ENCODE peak calls at places on chromosomes 6 and 20, in six cellular contexts. Z is cardiac fibroblast; E is activated gamma-delta T cell; P is amygdala; D is aorta; C is activated CD4-positive, alpha-beta T cell treated with anti-CD3 and anti-CD28 coated beads, Interleukin-2, amount 50 U/mL, for 1 hour. K is an unnamed sample.

GRCh38 chr20:51534764-51535386 is 7.6 kb downstream of the NFATC2 start:
- DNase-seq in Z (no peak), E (no peak), P (no peak), D (no peak), C (no peak), K (no peak)

GRCh38 chr6:137799950-137800568 is 67.0 kb upstream of the TNFAIP3 start:
- DNase-seq in Z (peak), E (no peak), P (no peak), D (no peak), C (peak), K (no peak)

GRCh38 chr6:45439459-45439858 is 61.7 kb upstream of the SUPT3H start:
- DNase-seq in Z (no peak), E (no peak), P (no peak), D (no peak), C (no peak), K (no peak)

GRCh38 chr20:22282696-22283095 is 301.7 kb downstream of the FOXA2 start:
- DNase-seq in Z (no peak), E (no peak), P (no peak), D (no peak), C (no peak), K (no peak)

GRCh38 chr6:11427827-11428245 is 109.7 kb upstream of the TMEM170B start:
- DNase-seq in Z (no peak), E (no peak), P (no peak), D (no peak), C (no peak), K (no peak)

GRCh38 chr20:10219452-10219791 is 792 bp downstream of the SNAP25 start:
- DNase-seq in Z (peak), E (peak), P (peak), D (peak), C (peak), K (peak)

GRCh38 chr6:121627761-121628160 is 192.3 kb downstream of the GJA1 start:
- DNase-seq in Z (no peak), E (no peak), P (no peak), D (no peak), C (no peak), K (no peak)

GRCh38 chr6:140105857-140106256 is 731.4 kb upstream of the CITED2 start:
- DNase-seq in Z (peak), E (no peak), P (no peak), D (no peak), C (no peak), K (no peak)

GRCh38 chr20:20084296-20084752 is 32.0 kb downstream of the CFAP61 start:
- DNase-seq in Z (no peak), E (no peak), P (no peak), D (no peak), C (no peak), K (no peak)

GRCh38 chr6:144909753-144910280 is 624.7 kb downstream of the UTRN start:
- DNase-seq in Z (no peak), E (no peak), P (no peak), D (no peak), C (no peak), K (no peak)

GRCh38 chr6:159372333-159372732 is 203.1 kb downstream of the FNDC1 start:
- DNase-seq in Z (no peak), E (no peak), P (no peak), D (peak), C (no peak), K (no peak)

GRCh38 chr20:11429168-11429567 is 488.5 kb upstream of the BTBD3 start:
- DNase-seq in Z (no peak), E (no peak), P (no peak), D (no peak), C (no peak), K (no peak)